ENCODE peak calls at places on chromosomes 13 and 19, in six cellular contexts. One of them, this sample, is unnamed.

GRCh38 chr19:48186541-48186991 is 16.1 kb downstream of the ZSWIM9 start:
- DNase-seq in activated T-cell treated with anti-CD3 and anti-CD28 coated beads for 1 hour: no peak
- DNase-seq in activated CD4-positive, alpha-beta T cell treated with anti-CD3 and anti-CD28 coated beads, Interleukin-2, amount 50 U/mL, for 48 hours: no peak
- DNase-seq in renal cortical epithelial cell: no peak
- DNase-seq in CD8-positive, alpha-beta memory T cell: no peak
- DNase-seq in activated naive CD4-positive, alpha-beta T cell: no peak
- DNase-seq in this sample: no peak

GRCh38 chr19:46859637-46860124 is 1.1 kb upstream of the ARHGAP35 start:
- DNase-seq in activated T-cell treated with anti-CD3 and anti-CD28 coated beads for 1 hour: no peak
- DNase-seq in activated CD4-positive, alpha-beta T cell treated with anti-CD3 and anti-CD28 coated beads, Interleukin-2, amount 50 U/mL, for 48 hours: no peak
- DNase-seq in renal cortical epithelial cell: no peak
- DNase-seq in CD8-positive, alpha-beta memory T cell: no peak
- DNase-seq in activated naive CD4-positive, alpha-beta T cell: no peak
- DNase-seq in this sample: peak; percentile 89

GRCh38 chr13:100506154-100506553 is 82.4 kb downstream of the GGACT start:
- DNase-seq in activated T-cell treated with anti-CD3 and anti-CD28 coated beads for 1 hour: no peak
- DNase-seq in activated CD4-positive, alpha-beta T cell treated with anti-CD3 and anti-CD28 coated beads, Interleukin-2, amount 50 U/mL, for 48 hours: peak; percentile 41
- DNase-seq in renal cortical epithelial cell: no peak
- DNase-seq in CD8-positive, alpha-beta memory T cell: no peak
- DNase-seq in activated naive CD4-positive, alpha-beta T cell: no peak
- DNase-seq in this sample: no peak

GRCh38 chr19:328025-328505 is 16.5 kb downstream of the MIER2 start:
- DNase-seq in activated T-cell treated with anti-CD3 and anti-CD28 coated beads for 1 hour: no peak
- DNase-seq in activated CD4-positive, alpha-beta T cell treated with anti-CD3 and anti-CD28 coated beads, Interleukin-2, amount 50 U/mL, for 48 hours: no peak
- DNase-seq in renal cortical epithelial cell: no peak
- DNase-seq in CD8-positive, alpha-beta memory T cell: no peak
- DNase-seq in activated naive CD4-positive, alpha-beta T cell: no peak
- DNase-seq in this sample: no peak

GRCh38 chr19:280541-281007 is 10.6 kb downstream of the PLPP2 start:
- DNase-seq in activated T-cell treated with anti-CD3 and anti-CD28 coated beads for 1 hour: no peak
- DNase-seq in activated CD4-positive, alpha-beta T cell treated with anti-CD3 and anti-CD28 coated beads, Interleukin-2, amount 50 U/mL, for 48 hours: no peak
- DNase-seq in renal cortical epithelial cell: no peak
- DNase-seq in CD8-positive, alpha-beta memory T cell: no peak
- DNase-seq in activated naive CD4-positive, alpha-beta T cell: no peak
- DNase-seq in this sample: no peak

GRCh38 chr13:48126944-48127814 is 32.3 kb upstream of the MED4 start:
- DNase-seq in activated T-cell treated with anti-CD3 and anti-CD28 coated beads for 1 hour: peak; percentile 13
- DNase-seq in activated CD4-positive, alpha-beta T cell treated with anti-CD3 and anti-CD28 coated beads, Interleukin-2, amount 50 U/mL, for 48 hours: peak; percentile 16
- DNase-seq in renal cortical epithelial cell: peak; percentile 81
- DNase-seq in CD8-positive, alpha-beta memory T cell: no peak
- DNase-seq in activated naive CD4-positive, alpha-beta T cell: no peak
- DNase-seq in this sample: peak; percentile 39

GRCh38 chr13:113545455-113545930 is 39.1 kb upstream of the TFDP1 start:
- DNase-seq in activated T-cell treated with anti-CD3 and anti-CD28 coated beads for 1 hour: no peak
- DNase-seq in activated CD4-positive, alpha-beta T cell treated with anti-CD3 and anti-CD28 coated beads, Interleukin-2, amount 50 U/mL, for 48 hours: no peak
- DNase-seq in renal cortical epithelial cell: peak; percentile 73
- DNase-seq in CD8-positive, alpha-beta memory T cell: no peak
- DNase-seq in activated naive CD4-positive, alpha-beta T cell: no peak
- DNase-seq in this sample: no peak

GRCh38 chr13:54657588-54657987 is 1629.0 kb downstream of the OLFM4 start:
- DNase-seq in activated T-cell treated with anti-CD3 and anti-CD28 coated beads for 1 hour: no peak
- DNase-seq in activated CD4-positive, alpha-beta T cell treated with anti-CD3 and anti-CD28 coated beads, Interleukin-2, amount 50 U/mL, for 48 hours: no peak
- DNase-seq in renal cortical epithelial cell: no peak
- DNase-seq in CD8-positive, alpha-beta memory T cell: no peak
- DNase-seq in activated naive CD4-positive, alpha-beta T cell: no peak
- DNase-seq in this sample: no peak

GRCh38 chr13:75691183-75691582 is 55.1 kb downstream of the LMO7 start:
- DNase-seq in activated T-cell treated with anti-CD3 and anti-CD28 coated beads for 1 hour: no peak
- DNase-seq in activated CD4-positive, alpha-beta T cell treated with anti-CD3 and anti-CD28 coated beads, Interleukin-2, amount 50 U/mL, for 48 hours: no peak
- DNase-seq in renal cortical epithelial cell: no peak
- DNase-seq in CD8-positive, alpha-beta memory T cell: no peak
- DNase-seq in activated naive CD4-positive, alpha-beta T cell: no peak
- DNase-seq in this sample: no peak

GRCh38 chr13:26698392-26699196 is 62.0 kb downstream of the GPR12 start:
- DNase-seq in activated T-cell treated with anti-CD3 and anti-CD28 coated beads for 1 hour: peak; percentile 72
- DNase-seq in activated CD4-positive, alpha-beta T cell treated with anti-CD3 and anti-CD28 coated beads, Interleukin-2, amount 50 U/mL, for 48 hours: peak; percentile 82
- DNase-seq in renal cortical epithelial cell: peak; percentile 67
- DNase-seq in CD8-positive, alpha-beta memory T cell: peak; percentile 68
- DNase-seq in activated naive CD4-positive, alpha-beta T cell: peak; percentile 77
- DNase-seq in this sample: peak; percentile 69

GRCh38 chr19:13055213-13056051 is 47.2 kb downstream of the LYL1 start:
- DNase-seq in activated T-cell treated with anti-CD3 and anti-CD28 coated beads for 1 hour: no peak
- DNase-seq in activated CD4-positive, alpha-beta T cell treated with anti-CD3 and anti-CD28 coated beads, Interleukin-2, amount 50 U/mL, for 48 hours: no peak
- DNase-seq in renal cortical epithelial cell: peak; percentile 30
- DNase-seq in CD8-positive, alpha-beta memory T cell: no peak
- DNase-seq in activated naive CD4-positive, alpha-beta T cell: no peak
- DNase-seq in this sample: peak; percentile 99

GRCh38 chr19:5624154-5624663 is 1.3 kb downstream of the SAFB start:
- DNase-seq in activated T-cell treated with anti-CD3 and anti-CD28 coated beads for 1 hour: peak; percentile 13
- DNase-seq in activated CD4-positive, alpha-beta T cell treated with anti-CD3 and anti-CD28 coated beads, Interleukin-2, amount 50 U/mL, for 48 hours: peak; percentile 11
- DNase-seq in renal cortical epithelial cell: no peak
- DNase-seq in CD8-positive, alpha-beta memory T cell: peak; percentile 5
- DNase-seq in activated naive CD4-positive, alpha-beta T cell: no peak
- DNase-seq in this sample: peak; percentile 39

GRCh38 chr13:72293206-72293605 is 426.2 kb upstream of the DACH1 start:
- DNase-seq in activated T-cell treated with anti-CD3 and anti-CD28 coated beads for 1 hour: no peak
- DNase-seq in activated CD4-positive, alpha-beta T cell treated with anti-CD3 and anti-CD28 coated beads, Interleukin-2, amount 50 U/mL, for 48 hours: no peak
- DNase-seq in renal cortical epithelial cell: no peak
- DNase-seq in CD8-positive, alpha-beta memory T cell: no peak
- DNase-seq in activated naive CD4-positive, alpha-beta T cell: no peak
- DNase-seq in this sample: no peak

GRCh38 chr19:12126707-12127106 is 13.4 kb downstream of the ZNF20 start:
- DNase-seq in activated T-cell treated with anti-CD3 and anti-CD28 coated beads for 1 hour: no peak
- DNase-seq in activated CD4-positive, alpha-beta T cell treated with anti-CD3 and anti-CD28 coated beads, Interleukin-2, amount 50 U/mL, for 48 hours: no peak
- DNase-seq in renal cortical epithelial cell: no peak
- DNase-seq in CD8-positive, alpha-beta memory T cell: no peak
- DNase-seq in activated naive CD4-positive, alpha-beta T cell: no peak
- DNase-seq in this sample: peak; percentile 19

GRCh38 chr13:46968450-46968849 is 71.6 kb upstream of the HTR2A start:
- DNase-seq in activated T-cell treated with anti-CD3 and anti-CD28 coated beads for 1 hour: no peak
- DNase-seq in activated CD4-positive, alpha-beta T cell treated with anti-CD3 and anti-CD28 coated beads, Interleukin-2, amount 50 U/mL, for 48 hours: no peak
- DNase-seq in renal cortical epithelial cell: no peak
- DNase-seq in CD8-positive, alpha-beta memory T cell: no peak
- DNase-seq in activated naive CD4-positive, alpha-beta T cell: no peak
- DNase-seq in this sample: no peak

GRCh38 chr19:3625996-3626472 is 556 bp downstream of the CACTIN start:
- DNase-seq in activated T-cell treated with anti-CD3 and anti-CD28 coated beads for 1 hour: no peak
- DNase-seq in activated CD4-positive, alpha-beta T cell treated with anti-CD3 and anti-CD28 coated beads, Interleukin-2, amount 50 U/mL, for 48 hours: no peak
- DNase-seq in renal cortical epithelial cell: no peak
- DNase-seq in CD8-positive, alpha-beta memory T cell: no peak
- DNase-seq in activated naive CD4-positive, alpha-beta T cell: no peak
- DNase-seq in this sample: no peak

GRCh38 chr13:39913928-39914327 is 258.5 kb downstream of the COG6 start:
- DNase-seq in activated T-cell treated with anti-CD3 and anti-CD28 coated beads for 1 hour: no peak
- DNase-seq in activated CD4-positive, alpha-beta T cell treated with anti-CD3 and anti-CD28 coated beads, Interleukin-2, amount 50 U/mL, for 48 hours: no peak
- DNase-seq in renal cortical epithelial cell: peak; percentile 21
- DNase-seq in CD8-positive, alpha-beta memory T cell: no peak
- DNase-seq in activated naive CD4-positive, alpha-beta T cell: no peak
- DNase-seq in this sample: no peak

GRCh38 chr13:30577381-30577780 is 40.3 kb upstream of the USPL1 start:
- DNase-seq in activated T-cell treated with anti-CD3 and anti-CD28 coated beads for 1 hour: no peak
- DNase-seq in activated CD4-positive, alpha-beta T cell treated with anti-CD3 and anti-CD28 coated beads, Interleukin-2, amount 50 U/mL, for 48 hours: peak; percentile 46
- DNase-seq in renal cortical epithelial cell: peak; percentile 89
- DNase-seq in CD8-positive, alpha-beta memory T cell: peak; percentile 13
- DNase-seq in activated naive CD4-positive, alpha-beta T cell: no peak
- DNase-seq in this sample: peak; percentile 46

GRCh38 chr19:6357995-6358394 is 3.3 kb upstream of the CLPP start:
- DNase-seq in activated T-cell treated with anti-CD3 and anti-CD28 coated beads for 1 hour: no peak
- DNase-seq in activated CD4-positive, alpha-beta T cell treated with anti-CD3 and anti-CD28 coated beads, Interleukin-2, amount 50 U/mL, for 48 hours: no peak
- DNase-seq in renal cortical epithelial cell: no peak
- DNase-seq in CD8-positive, alpha-beta memory T cell: no peak
- DNase-seq in activated naive CD4-positive, alpha-beta T cell: no peak
- DNase-seq in this sample: peak; percentile 10

GRCh38 chr13:44853641-44854040 is 135.6 kb downstream of the NUFIP1 start:
- DNase-seq in activated T-cell treated with anti-CD3 and anti-CD28 coated beads for 1 hour: no peak
- DNase-seq in activated CD4-positive, alpha-beta T cell treated with anti-CD3 and anti-CD28 coated beads, Interleukin-2, amount 50 U/mL, for 48 hours: no peak
- DNase-seq in renal cortical epithelial cell: peak; percentile 98
- DNase-seq in CD8-positive, alpha-beta memory T cell: no peak
- DNase-seq in activated naive CD4-positive, alpha-beta T cell: no peak
- DNase-seq in this sample: no peak

GRCh38 chr19:4749870-4750269 is 26.2 kb upstream of the DPP9 start:
- DNase-seq in activated T-cell treated with anti-CD3 and anti-CD28 coated beads for 1 hour: no peak
- DNase-seq in activated CD4-positive, alpha-beta T cell treated with anti-CD3 and anti-CD28 coated beads, Interleukin-2, amount 50 U/mL, for 48 hours: no peak
- DNase-seq in renal cortical epithelial cell: no peak
- DNase-seq in CD8-positive, alpha-beta memory T cell: no peak
- DNase-seq in activated naive CD4-positive, alpha-beta T cell: no peak
- DNase-seq in this sample: no peak

GRCh38 chr13:33640832-33641231 is 177.1 kb upstream of the RFC3 start:
- DNase-seq in activated T-cell treated with anti-CD3 and anti-CD28 coated beads for 1 hour: no peak
- DNase-seq in activated CD4-positive, alpha-beta T cell treated with anti-CD3 and anti-CD28 coated beads, Interleukin-2, amount 50 U/mL, for 48 hours: no peak
- DNase-seq in renal cortical epithelial cell: no peak
- DNase-seq in CD8-positive, alpha-beta memory T cell: no peak
- DNase-seq in activated naive CD4-positive, alpha-beta T cell: no peak
- DNase-seq in this sample: no peak

GRCh38 chr13:75762066-75762937 is 126.2 kb downstream of the LMO7 start:
- DNase-seq in activated T-cell treated with anti-CD3 and anti-CD28 coated beads for 1 hour: no peak
- DNase-seq in activated CD4-positive, alpha-beta T cell treated with anti-CD3 and anti-CD28 coated beads, Interleukin-2, amount 50 U/mL, for 48 hours: peak; percentile 8
- DNase-seq in renal cortical epithelial cell: peak; percentile 77
- DNase-seq in CD8-positive, alpha-beta memory T cell: no peak
- DNase-seq in activated naive CD4-positive, alpha-beta T cell: no peak
- DNase-seq in this sample: no peak

GRCh38 chr19:17209126-17210036 is 5.8 kb upstream of the USE1 start:
- DNase-seq in activated T-cell treated with anti-CD3 and anti-CD28 coated beads for 1 hour: no peak
- DNase-seq in activated CD4-positive, alpha-beta T cell treated with anti-CD3 and anti-CD28 coated beads, Interleukin-2, amount 50 U/mL, for 48 hours: peak; percentile 62
- DNase-seq in renal cortical epithelial cell: no peak
- DNase-seq in CD8-positive, alpha-beta memory T cell: no peak
- DNase-seq in activated naive CD4-positive, alpha-beta T cell: no peak
- DNase-seq in this sample: peak; percentile 68

This sample was measured in MG63.